ENCODE peak calls at places on chromosome 17, in four cellular contexts. One of them, this sample, is unnamed. For H3K9me3, the result is how much of the 10 kb centered on the place peaks cover.

GRCh38 chr17:57595426-57595825 is 149.7 kb downstream of the CCDC182 start:
- DNase-seq in naive thymus-derived CD4-positive, alpha-beta T cell: no peak
- DNase-seq in hepatocyte: no peak
- DNase-seq in MM.1S: no peak
- DNase-seq in this sample: no peak

GRCh38 chr17:6556121-6557039 is at the start of gene PITPNM3:
- DNase-seq in MM.1S: no peak
- DNase-seq in hepatocyte: peak
- DNase-seq in naive thymus-derived CD4-positive, alpha-beta T cell: no peak
- DNase-seq in this sample: no peak

GRCh38 chr17:75826561-75827290 is 17.5 kb downstream of the UNC13D start:
- DNase-seq in MM.1S: no peak
- DNase-seq in hepatocyte: no peak
- DNase-seq in naive thymus-derived CD4-positive, alpha-beta T cell: no peak
- DNase-seq in this sample: no peak

GRCh38 chr17:9313346-9313745 is 262.3 kb downstream of the STX8 start:
- DNase-seq in MM.1S: no peak
- DNase-seq in hepatocyte: no peak
- DNase-seq in naive thymus-derived CD4-positive, alpha-beta T cell: no peak
- DNase-seq in this sample: no peak

GRCh38 chr17:76992911-76993310 is 124.7 kb downstream of the MGAT5B start:
- DNase-seq in naive thymus-derived CD4-positive, alpha-beta T cell: no peak
- DNase-seq in MM.1S: no peak
- DNase-seq in hepatocyte: no peak
- DNase-seq in this sample: no peak

GRCh38 chr17:17493986-17494466 is 2.2 kb downstream of the RASD1 start:
- DNase-seq in hepatocyte: no peak
- DNase-seq in MM.1S: no peak
- DNase-seq in naive thymus-derived CD4-positive, alpha-beta T cell: no peak
- DNase-seq in this sample: no peak

GRCh38 chr17:1498869-1499268 is 6.4 kb upstream of the MYO1C start:
- DNase-seq in MM.1S: no peak
- DNase-seq in hepatocyte: no peak
- DNase-seq in naive thymus-derived CD4-positive, alpha-beta T cell: no peak
- DNase-seq in this sample: no peak

GRCh38 chr17:75530837-75531723 is 5.6 kb downstream of the LLGL2 start:
- DNase-seq in hepatocyte: peak
- DNase-seq in MM.1S: no peak
- DNase-seq in naive thymus-derived CD4-positive, alpha-beta T cell: no peak
- DNase-seq in this sample: no peak

GRCh38 chr17:65799454-65799853 is 238.0 kb upstream of the AXIN2 start:
- DNase-seq in MM.1S: no peak
- DNase-seq in hepatocyte: no peak
- DNase-seq in naive thymus-derived CD4-positive, alpha-beta T cell: no peak
- DNase-seq in this sample: no peak

GRCh38 chr17:80621335-80622169 is 76.9 kb downstream of the RPTOR start:
- DNase-seq in hepatocyte: no peak
- DNase-seq in naive thymus-derived CD4-positive, alpha-beta T cell: no peak
- DNase-seq in MM.1S: no peak
- DNase-seq in this sample: no peak

GRCh38 chr17:69423450-69423849 is 9.0 kb downstream of the MAP2K6 start:
- DNase-seq in hepatocyte: no peak
- DNase-seq in naive thymus-derived CD4-positive, alpha-beta T cell: no peak
- DNase-seq in MM.1S: no peak
- DNase-seq in this sample: no peak

GRCh38 chr17:14630025-14630424 is 329.1 kb downstream of the HS3ST3B1 start:
- DNase-seq in hepatocyte: no peak
- DNase-seq in MM.1S: no peak
- DNase-seq in naive thymus-derived CD4-positive, alpha-beta T cell: no peak
- DNase-seq in this sample: no peak

GRCh38 chr17:1647802-1648581 is 1.7 kb downstream of the RILP start:
- DNase-seq in hepatocyte: no peak
- DNase-seq in MM.1S: no peak
- DNase-seq in naive thymus-derived CD4-positive, alpha-beta T cell: no peak
- DNase-seq in this sample: no peak

GRCh38 chr17:73419896-73420295 is 108.1 kb upstream of the CDC42EP4 start:
- DNase-seq in naive thymus-derived CD4-positive, alpha-beta T cell: no peak
- DNase-seq in hepatocyte: no peak
- DNase-seq in MM.1S: no peak
- DNase-seq in this sample: no peak

GRCh38 chr17:27906238-27906603 is 13.1 kb upstream of the LYRM9 start:
- DNase-seq in naive thymus-derived CD4-positive, alpha-beta T cell: no peak
- DNase-seq in MM.1S: no peak
- DNase-seq in hepatocyte: no peak
- DNase-seq in this sample: no peak

GRCh38 chr17:8345951-8346665 is 6.5 kb downstream of the ODF4 start:
- DNase-seq in naive thymus-derived CD4-positive, alpha-beta T cell: no peak
- DNase-seq in MM.1S: no peak
- DNase-seq in hepatocyte: no peak
- DNase-seq in this sample: no peak

GRCh38 chr17:40340880-40341807 is 23.4 kb downstream of the GJD3 start:
- DNase-seq in hepatocyte: peak
- DNase-seq in naive thymus-derived CD4-positive, alpha-beta T cell: peak
- DNase-seq in MM.1S: no peak
- DNase-seq in this sample: peak

GRCh38 chr17:28524476-28525415 is 18.6 kb downstream of the FOXN1 start:
- DNase-seq in MM.1S: no peak
- DNase-seq in hepatocyte: peak
- DNase-seq in naive thymus-derived CD4-positive, alpha-beta T cell: no peak
- DNase-seq in this sample: no peak

GRCh38 chr17:61457226-61457983 is 5.2 kb downstream of the TBX4 start:
- DNase-seq in hepatocyte: no peak
- DNase-seq in naive thymus-derived CD4-positive, alpha-beta T cell: no peak
- DNase-seq in MM.1S: no peak
- DNase-seq in this sample: no peak

GRCh38 chr17:74853669-74854068 is 6.0 kb downstream of the GRIN2C start:
- DNase-seq in hepatocyte: no peak
- DNase-seq in MM.1S: no peak
- DNase-seq in naive thymus-derived CD4-positive, alpha-beta T cell: no peak
- DNase-seq in this sample: no peak

GRCh38 chr17:40260528-40260927 is 27.2 kb upstream of the CDC6 start:
- DNase-seq in MM.1S: no peak
- DNase-seq in naive thymus-derived CD4-positive, alpha-beta T cell: no peak
- DNase-seq in hepatocyte: no peak
- DNase-seq in this sample: no peak

GRCh38 chr17:80103061-80103481 is 1.7 kb downstream of the GAA start:
- DNase-seq in MM.1S: no peak
- DNase-seq in hepatocyte: no peak
- DNase-seq in naive thymus-derived CD4-positive, alpha-beta T cell: no peak
- DNase-seq in this sample: no peak

GRCh38 chr17:40596261-40596919 is 31.1 kb upstream of the CCR7 start:
- DNase-seq in hepatocyte: no peak
- DNase-seq in MM.1S: no peak
- DNase-seq in naive thymus-derived CD4-positive, alpha-beta T cell: no peak
- DNase-seq in this sample: no peak

GRCh38 chr17:66178642-66179041 is 13.3 kb downstream of the CEP112 start:
- DNase-seq in naive thymus-derived CD4-positive, alpha-beta T cell: no peak
- DNase-seq in hepatocyte: no peak
- DNase-seq in MM.1S: no peak
- DNase-seq in this sample: no peak

GRCh38 chr17:36608794-36609497 is 7.6 kb downstream of the MRM1 start:
- DNase-seq in naive thymus-derived CD4-positive, alpha-beta T cell: no peak
- DNase-seq in MM.1S: peak
- DNase-seq in hepatocyte: peak
- DNase-seq in this sample: no peak

GRCh38 chr17:39866013-39866730 is 1.8 kb upstream of the ZPBP2 start:
- DNase-seq in MM.1S: no peak
- DNase-seq in hepatocyte: no peak
- DNase-seq in naive thymus-derived CD4-positive, alpha-beta T cell: no peak
- DNase-seq in this sample: no peak

GRCh38 chr17:41211845-41212466 is 14.5 kb upstream of the KRTAP9-2 start:
- DNase-seq in hepatocyte: no peak
- DNase-seq in naive thymus-derived CD4-positive, alpha-beta T cell: no peak
- DNase-seq in MM.1S: peak
- DNase-seq in this sample: no peak

GRCh38 chr17:71441098-71441497 is 679.7 kb upstream of the SOX9 start:
- DNase-seq in MM.1S: no peak
- DNase-seq in hepatocyte: peak
- DNase-seq in naive thymus-derived CD4-positive, alpha-beta T cell: no peak
- DNase-seq in this sample: no peak

GRCh38 chr17:16911141-16911937 is 60.6 kb downstream of the TNFRSF13B start:
- DNase-seq in MM.1S: no peak
- DNase-seq in naive thymus-derived CD4-positive, alpha-beta T cell: peak
- DNase-seq in hepatocyte: no peak
- DNase-seq in this sample: no peak

GRCh38 chr17:35295686-35296085 is 52.8 kb downstream of the SLFN5 start:
- DNase-seq in naive thymus-derived CD4-positive, alpha-beta T cell: no peak
- DNase-seq in hepatocyte: no peak
- DNase-seq in MM.1S: no peak
- DNase-seq in this sample: no peak

GRCh38 chr17:35294756-35295155 is 51.9 kb downstream of the SLFN5 start:
- DNase-seq in MM.1S: no peak
- DNase-seq in hepatocyte: no peak
- DNase-seq in naive thymus-derived CD4-positive, alpha-beta T cell: no peak
- DNase-seq in this sample: no peak

GRCh38 chr17:35298639-35299038 is 55.8 kb downstream of the SLFN5 start:
- DNase-seq in MM.1S: no peak
- DNase-seq in naive thymus-derived CD4-positive, alpha-beta T cell: no peak
- DNase-seq in hepatocyte: no peak
- DNase-seq in this sample: no peak

GRCh38 chr17:35299108-35299507 is 56.2 kb downstream of the SLFN5 start:
- DNase-seq in MM.1S: no peak
- DNase-seq in hepatocyte: no peak
- DNase-seq in naive thymus-derived CD4-positive, alpha-beta T cell: no peak
- DNase-seq in this sample: no peak

GRCh38 chr17:35297666-35298065 is 54.8 kb downstream of the SLFN5 start:
- DNase-seq in MM.1S: no peak
- DNase-seq in naive thymus-derived CD4-positive, alpha-beta T cell: no peak
- DNase-seq in hepatocyte: no peak
- DNase-seq in this sample: no peak
- H3K9me3 ChIP-seq in MM.1S: under half
- H3K9me3 ChIP-seq in naive thymus-derived CD4-positive, alpha-beta T cell: under half
- H3K9me3 ChIP-seq in hepatocyte: under half
- H3K9me3 ChIP-seq in this sample: under half

GRCh38 chr17:21679256-21680146 is 12.8 kb upstream of the KCNJ18 start:
- DNase-seq in naive thymus-derived CD4-positive, alpha-beta T cell: no peak
- DNase-seq in MM.1S: no peak
- DNase-seq in hepatocyte: no peak
- DNase-seq in this sample: no peak
- H3K9me3 ChIP-seq in naive thymus-derived CD4-positive, alpha-beta T cell: under half
- H3K9me3 ChIP-seq in MM.1S: under half
- H3K9me3 ChIP-seq in hepatocyte: under half
- H3K9me3 ChIP-seq in this sample: under half

DNA sequence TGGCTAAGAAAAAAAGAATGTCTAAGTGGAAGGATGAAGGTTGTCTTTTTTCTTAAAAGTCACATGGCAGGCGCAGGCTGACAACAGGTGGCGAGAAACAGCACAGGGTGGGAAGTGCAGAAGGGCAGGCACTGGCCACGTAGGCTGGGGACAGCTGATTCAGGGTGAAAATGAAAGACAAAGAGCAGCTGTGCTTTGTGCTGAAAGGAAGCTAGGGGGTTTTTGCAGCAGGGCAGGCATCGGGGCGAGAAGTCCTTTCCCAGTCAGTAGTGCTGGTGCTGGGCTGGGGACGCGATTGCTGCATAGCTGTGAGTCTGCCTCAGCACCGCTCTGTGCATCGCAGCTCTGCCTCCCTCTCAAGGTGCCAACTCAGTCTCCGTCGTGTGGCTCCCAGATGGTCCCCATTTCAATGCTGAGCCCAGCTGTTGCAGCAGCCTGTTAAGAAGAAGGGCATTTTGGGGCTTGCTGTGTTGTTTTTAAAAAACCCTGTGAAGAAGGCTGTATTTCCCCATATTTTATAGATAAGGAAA is 183.1 kb upstream of the CCL2 start:
- DNase-seq in hepatocyte: no peak
- DNase-seq in naive thymus-derived CD4-positive, alpha-beta T cell: no peak
- DNase-seq in MM.1S: peak
- DNase-seq in this sample: no peak
- H3K9me3 ChIP-seq in hepatocyte: under half
- H3K9me3 ChIP-seq in naive thymus-derived CD4-positive, alpha-beta T cell: under half
- H3K9me3 ChIP-seq in MM.1S: under half
- H3K9me3 ChIP-seq in this sample: under half

GRCh38 chr17:21678451-21679081 is 13.8 kb upstream of the KCNJ18 start:
- DNase-seq in naive thymus-derived CD4-positive, alpha-beta T cell: no peak
- DNase-seq in hepatocyte: no peak
- DNase-seq in MM.1S: no peak
- DNase-seq in this sample: no peak
- H3K9me3 ChIP-seq in naive thymus-derived CD4-positive, alpha-beta T cell: under half
- H3K9me3 ChIP-seq in hepatocyte: under half
- H3K9me3 ChIP-seq in MM.1S: under half
- H3K9me3 ChIP-seq in this sample: under half

GRCh38 chr17:5184284-5184683 is 7.4 kb downstream of the ZNF594 start:
- DNase-seq in MM.1S: no peak
- DNase-seq in naive thymus-derived CD4-positive, alpha-beta T cell: no peak
- DNase-seq in hepatocyte: no peak
- DNase-seq in this sample: no peak

GRCh38 chr17:5182597-5183409 is 8.9 kb downstream of the ZNF594 start:
- DNase-seq in naive thymus-derived CD4-positive, alpha-beta T cell: no peak
- DNase-seq in hepatocyte: no peak
- DNase-seq in MM.1S: no peak
- DNase-seq in this sample: no peak

GRCh38 chr17:5181509-5182305 is 10.0 kb downstream of the ZNF594 start:
- DNase-seq in naive thymus-derived CD4-positive, alpha-beta T cell: no peak
- DNase-seq in hepatocyte: no peak
- DNase-seq in MM.1S: no peak
- DNase-seq in this sample: no peak

GRCh38 chr17:5183410-5183793 is 8.3 kb downstream of the ZNF594 start:
- DNase-seq in naive thymus-derived CD4-positive, alpha-beta T cell: no peak
- DNase-seq in MM.1S: no peak
- DNase-seq in hepatocyte: no peak
- DNase-seq in this sample: no peak

DNA sequence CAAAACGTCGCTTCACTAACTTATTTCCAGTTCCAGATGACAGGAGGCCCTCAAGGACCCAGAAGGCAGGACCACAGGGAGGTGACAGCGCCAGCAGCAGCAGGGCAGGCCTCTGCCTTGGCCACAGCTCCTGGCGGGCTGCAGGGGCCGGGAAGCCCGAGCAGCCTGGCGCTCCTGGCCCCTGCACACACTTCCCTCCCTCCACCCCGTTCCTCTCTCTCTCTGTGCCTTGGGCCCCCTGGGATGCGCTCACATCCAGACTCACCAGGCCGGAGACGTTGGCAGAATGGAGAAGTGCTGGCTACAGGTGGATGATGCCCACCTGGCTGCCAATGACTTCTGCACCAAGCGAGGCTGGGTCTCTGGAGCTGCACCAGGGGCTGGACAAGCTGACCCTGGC is 12.7 kb downstream of the ZNF594 start:
- DNase-seq in naive thymus-derived CD4-positive, alpha-beta T cell: no peak
- DNase-seq in MM.1S: no peak
- DNase-seq in hepatocyte: no peak
- DNase-seq in this sample: no peak
- H3K9me3 ChIP-seq in naive thymus-derived CD4-positive, alpha-beta T cell: half or more
- H3K9me3 ChIP-seq in MM.1S: under half
- H3K9me3 ChIP-seq in hepatocyte: half or more
- H3K9me3 ChIP-seq in this sample: under half